ENCODE peak calls at places on chromosomes 2 and 18, in ten cellular contexts. S, Q, N, R, Z, Y, U, B, A and K are unnamed samples.

GRCh38 chr18:75896865-75897264 is 469.4 kb upstream of the SMIM21 start:
- DNase-seq in S (peak; percentile 46), Q (no peak), N (no peak), R (no peak), Z (no peak), Y (no peak), U (peak; percentile 55), B (no peak), A (no peak), K (no peak)

GRCh38 chr2:209771474-209772292 is at the start of gene UNC80:
- DNase-seq in S (peak; percentile 39), Q (no peak), N (peak; percentile 58), R (peak; percentile 11), Z (peak; percentile 73), Y (peak; percentile 48), U (peak; percentile 95), B (no peak), A (peak; percentile 91), K (peak; percentile 90)

GRCh38 chr2:47169784-47170183 is 14.7 kb upstream of the STPG4 start:
- DNase-seq in S (no peak), Q (no peak), N (no peak), R (no peak), Z (no peak), Y (no peak), U (no peak), B (no peak), A (no peak), K (no peak)

GRCh38 chr2:45024600-45025291 is 15.5 kb upstream of the SIX2 start:
- DNase-seq in S (peak; percentile 96), Q (no peak), N (no peak), R (no peak), Z (no peak), Y (no peak), U (peak; percentile 50), B (no peak), A (no peak), K (no peak)

GRCh38 chr2:232533944-232534710 is 5.4 kb upstream of the CHRNG start:
- DNase-seq in S (no peak), Q (no peak), N (no peak), R (no peak), Z (no peak), Y (no peak), U (no peak), B (no peak), A (peak; percentile 58), K (no peak)

GRCh38 chr2:88177556-88177955 is 7.4 kb downstream of the THNSL2 start:
- DNase-seq in S (no peak), Q (no peak), N (no peak), R (no peak), Z (no peak), Y (no peak), U (no peak), B (no peak), A (no peak), K (no peak)

GRCh38 chr18:62354171-62354570 is 29.1 kb downstream of the TNFRSF11A start:
- DNase-seq in S (no peak), Q (no peak), N (no peak), R (no peak), Z (no peak), Y (no peak), U (no peak), B (no peak), A (peak; percentile 59), K (no peak)

GRCh38 chr2:51350100-51350499 is 318.2 kb upstream of the NRXN1 start:
- DNase-seq in S (peak; percentile 38), Q (no peak), N (no peak), R (no peak), Z (no peak), Y (no peak), U (no peak), B (no peak), A (no peak), K (no peak)

GRCh38 chr2:44745460-44745859 is 196.0 kb upstream of the SIX3 start:
- DNase-seq in S (no peak), Q (no peak), N (no peak), R (no peak), Z (no peak), Y (no peak), U (no peak), B (no peak), A (no peak), K (no peak)

GRCh38 chr2:45808294-45808693 is 156.8 kb downstream of the PRKCE start:
- DNase-seq in S (no peak), Q (no peak), N (no peak), R (no peak), Z (no peak), Y (no peak), U (no peak), B (no peak), A (no peak), K (no peak)

GRCh38 chr2:46655551-46656436 is 176.4 kb downstream of the TMEM247 start:
- DNase-seq in S (no peak), Q (no peak), N (no peak), R (no peak), Z (no peak), Y (no peak), U (no peak), B (no peak), A (no peak), K (no peak)

GRCh38 chr2:223001831-223002230 is 50.2 kb upstream of the KCNE4 start:
- DNase-seq in S (no peak), Q (no peak), N (no peak), R (no peak), Z (no peak), Y (no peak), U (no peak), B (no peak), A (no peak), K (no peak)

GRCh38 chr2:52340185-52340584 is 1308.3 kb upstream of the NRXN1 start:
- DNase-seq in S (no peak), Q (no peak), N (no peak), R (no peak), Z (no peak), Y (no peak), U (peak; percentile 21), B (no peak), A (no peak), K (no peak)

GRCh38 chr2:12982149-12982584 is 265.4 kb downstream of the TRIB2 start:
- DNase-seq in S (no peak), Q (no peak), N (no peak), R (no peak), Z (no peak), Y (no peak), U (no peak), B (no peak), A (no peak), K (no peak)

GRCh38 chr2:62774555-62775366 is 69.2 kb downstream of the EHBP1 start:
- DNase-seq in S (peak; percentile 62), Q (no peak), N (no peak), R (no peak), Z (no peak), Y (no peak), U (peak; percentile 15), B (no peak), A (no peak), K (no peak)

GRCh38 chr18:50203801-50204604 is 9.1 kb upstream of the MYO5B start:
- DNase-seq in S (peak; percentile 70), Q (no peak), N (no peak), R (no peak), Z (peak; percentile 54), Y (peak; percentile 54), U (peak; percentile 86), B (no peak), A (no peak), K (no peak)

GRCh38 chr2:46935071-46935470 is 19.5 kb upstream of the MCFD2 start:
- DNase-seq in S (no peak), Q (no peak), N (no peak), R (no peak), Z (no peak), Y (no peak), U (no peak), B (no peak), A (no peak), K (no peak)

GRCh38 chr2:38245114-38245641 is 131.9 kb downstream of the ATL2 start:
- DNase-seq in S (peak; percentile 39), Q (no peak), N (no peak), R (no peak), Z (no peak), Y (peak; percentile 59), U (peak; percentile 58), B (no peak), A (no peak), K (no peak)

GRCh38 chr2:42795871-42796301 is 3.5 kb upstream of the HAAO start:
- DNase-seq in S (peak; percentile 57), Q (no peak), N (no peak), R (no peak), Z (no peak), Y (peak; percentile 61), U (no peak), B (no peak), A (no peak), K (no peak)

GRCh38 chr18:45352874-45353273 is 262.4 kb upstream of the SLC14A2 start:
- DNase-seq in S (no peak), Q (no peak), N (no peak), R (no peak), Z (no peak), Y (no peak), U (no peak), B (no peak), A (no peak), K (no peak)

GRCh38 chr18:39348757-39349156 is 1783.2 kb upstream of the CELF4 start:
- DNase-seq in S (no peak), Q (no peak), N (no peak), R (no peak), Z (no peak), Y (no peak), U (no peak), B (no peak), A (no peak), K (no peak)

GRCh38 chr2:98333922-98334321 is 12.3 kb upstream of the CNGA3 start:
- DNase-seq in S (peak; percentile 2), Q (no peak), N (no peak), R (no peak), Z (no peak), Y (no peak), U (no peak), B (no peak), A (no peak), K (no peak)

GRCh38 chr2:112024246-112024645 is 30.8 kb upstream of the TMEM87B start:
- DNase-seq in S (no peak), Q (no peak), N (no peak), R (no peak), Z (no peak), Y (no peak), U (no peak), B (no peak), A (no peak), K (no peak)

GRCh38 chr2:132703396-132703795 is 33.4 kb upstream of the LYPD1 start:
- DNase-seq in S (no peak), Q (no peak), N (no peak), R (no peak), Z (no peak), Y (no peak), U (no peak), B (no peak), A (no peak), K (no peak)

GRCh38 chr2:75238670-75239330 is 39.5 kb upstream of the TACR1 start:
- DNase-seq in S (peak; percentile 50), Q (no peak), N (no peak), R (no peak), Z (no peak), Y (no peak), U (no peak), B (no peak), A (no peak), K (no peak)

GRCh38 chr18:58581265-58581664 is 47.6 kb downstream of the ALPK2 start:
- DNase-seq in S (peak; percentile 94), Q (no peak), N (no peak), R (no peak), Z (no peak), Y (no peak), U (peak; percentile 59), B (no peak), A (no peak), K (no peak)

GRCh38 chr2:168518555-168519066 is 62.5 kb downstream of the CERS6 start:
- DNase-seq in S (peak; percentile 84), Q (no peak), N (no peak), R (no peak), Z (peak; percentile 7), Y (no peak), U (peak; percentile 25), B (no peak), A (no peak), K (no peak)

GRCh38 chr2:10439185-10439879 is 8.8 kb downstream of the ODC1 start:
- DNase-seq in S (no peak), Q (no peak), N (no peak), R (no peak), Z (no peak), Y (no peak), U (no peak), B (no peak), A (no peak), K (no peak)